ENCODE peak calls at places on chromosomes 3 and 15, in five cellular contexts. Q is Peyer's patch, E is stomach, L is cardiac muscle cell, D is SK-N-SH. N is an unnamed sample.

GRCh38 chr3:65672876-65673815 is 365.6 kb downstream of the MAGI1 start:
- DNase-seq in Q (peak; percentile 72), E (peak; percentile 65), L (peak; percentile 69), D (peak; percentile 36), N (no peak)

GRCh38 chr3:111999924-112000835 is 1.5 kb downstream of the TAGLN3 start:
- DNase-seq in Q (no peak), E (no peak), L (no peak), D (peak; percentile 32), N (no peak)

GRCh38 chr15:67202091-67202490 is 52.4 kb downstream of the AAGAB start:
- DNase-seq in Q (no peak), E (no peak), L (no peak), D (no peak), N (no peak)

GRCh38 chr15:73982251-73982962 is 9.7 kb downstream of the STOML1 start:
- DNase-seq in Q (peak; percentile 85), E (peak; percentile 72), L (peak; percentile 92), D (no peak), N (peak; percentile 93)

GRCh38 chr3:190566043-190566933 is 52.4 kb downstream of the IL1RAP start:
- DNase-seq in Q (peak; percentile 69), E (peak; percentile 77), L (peak; percentile 100), D (peak; percentile 6), N (peak; percentile 87)

GRCh38 chr15:67068724-67069400 is 3.5 kb downstream of the SMAD3 start:
- DNase-seq in Q (no peak), E (no peak), L (peak; percentile 58), D (no peak), N (no peak)

GRCh38 chr3:177468331-177468730 is 271.0 kb upstream of the TBL1XR1 start:
- DNase-seq in Q (no peak), E (no peak), L (peak; percentile 98), D (no peak), N (no peak)

GRCh38 chr3:195064300-195064931 is 206.5 kb downstream of the XXYLT1 start:
- DNase-seq in Q (no peak), E (no peak), L (no peak), D (no peak), N (no peak)

GRCh38 chr3:111595239-111595638 is at the start of gene ZBED2:
- DNase-seq in Q (no peak), E (no peak), L (no peak), D (no peak), N (no peak)

GRCh38 chr3:55097441-55097840 is 169.6 kb upstream of the LRTM1 start:
- DNase-seq in Q (no peak), E (no peak), L (no peak), D (no peak), N (no peak)

GRCh38 chr3:177498037-177498857 is 301.0 kb upstream of the TBL1XR1 start:
- DNase-seq in Q (peak; percentile 51), E (peak; percentile 71), L (peak; percentile 81), D (no peak), N (no peak)

GRCh38 chr3:4751057-4752051 is 227.9 kb upstream of the BHLHE40 start:
- DNase-seq in Q (no peak), E (no peak), L (peak; percentile 77), D (no peak), N (no peak)

GRCh38 chr3:76723366-76723765 is 316.5 kb upstream of the ROBO2 start:
- DNase-seq in Q (no peak), E (no peak), L (no peak), D (no peak), N (no peak)

GRCh38 chr3:184335291-184335660 is 2.1 kb upstream of the FAM131A start:
- DNase-seq in Q (no peak), E (no peak), L (no peak), D (peak; percentile 56), N (no peak)

GRCh38 chr15:73996939-73997338 is 2.4 kb downstream of the PML start:
- DNase-seq in Q (peak; percentile 59), E (no peak), L (peak; percentile 61), D (no peak), N (no peak)

GRCh38 chr15:60772395-60773120 is 293.6 kb upstream of the ICE2 start:
- DNase-seq in Q (no peak), E (no peak), L (no peak), D (no peak), N (no peak)

GRCh38 chr3:61449327-61450040 is 111.9 kb upstream of the PTPRG start:
- DNase-seq in Q (no peak), E (no peak), L (no peak), D (no peak), N (no peak)

GRCh38 chr3:103791786-103792515 is 1357.1 kb downstream of the ZPLD1 start:
- DNase-seq in Q (no peak), E (no peak), L (no peak), D (no peak), N (no peak)

GRCh38 chr3:46710671-46711295 is 6.9 kb downstream of the PRSS50 start:
- DNase-seq in Q (peak; percentile 26), E (no peak), L (no peak), D (no peak), N (peak; percentile 68)

GRCh38 chr3:53255360-53255774 is 455 bp downstream of the TKT start:
- DNase-seq in Q (peak; percentile 54), E (peak; percentile 29), L (peak; percentile 29), D (no peak), N (no peak)

GRCh38 chr3:5267253-5267652 is 79.7 kb downstream of the EDEM1 start:
- DNase-seq in Q (no peak), E (no peak), L (no peak), D (no peak), N (no peak)

GRCh38 chr3:33664195-33664594 is 53.9 kb downstream of the CLASP2 start:
- DNase-seq in Q (no peak), E (no peak), L (peak; percentile 75), D (no peak), N (no peak)

GRCh38 chr3:13419356-13420050 is 619 bp downstream of the NUP210 start:
- DNase-seq in Q (peak; percentile 74), E (peak; percentile 48), L (no peak), D (peak; percentile 86), N (no peak)

GRCh38 chr3:14520149-14520548 is 20.0 kb downstream of the GRIP2 start:
- DNase-seq in Q (peak; percentile 24), E (no peak), L (no peak), D (no peak), N (no peak)

GRCh38 chr15:57153140-57153539 is 223.2 kb upstream of the CGNL1 start:
- DNase-seq in Q (no peak), E (no peak), L (peak; percentile 90), D (no peak), N (no peak)

GRCh38 chr3:52787672-52788625 is 6.6 kb upstream of the ITIH3 start:
- DNase-seq in Q (no peak), E (no peak), L (no peak), D (no peak), N (no peak)

GRCh38 chr3:8979262-8979661 is 16.0 kb upstream of the RAD18 start:
- DNase-seq in Q (no peak), E (no peak), L (no peak), D (no peak), N (no peak)

GRCh38 chr3:139672247-139672646 is 5.5 kb downstream of the NMNAT3 start:
- DNase-seq in Q (no peak), E (no peak), L (no peak), D (no peak), N (no peak)

GRCh38 chr3:111803123-111803593 is 55.9 kb upstream of the PHLDB2 start:
- DNase-seq in Q (peak; percentile 79), E (peak; percentile 33), L (peak; percentile 98), D (no peak), N (peak; percentile 94)

GRCh38 chr3:100184960-100185566 is 70.8 kb upstream of the FILIP1L start:
- DNase-seq in Q (no peak), E (no peak), L (no peak), D (no peak), N (no peak)

GRCh38 chr15:79045041-79045440 is 45.5 kb downstream of the RASGRF1 start:
- DNase-seq in Q (no peak), E (no peak), L (no peak), D (no peak), N (no peak)

GRCh38 chr3:76044601-76045600 is 259.6 kb upstream of the ZNF717 start:
- DNase-seq in Q (peak; percentile 46), E (peak; percentile 38), L (peak; percentile 16), D (peak; percentile 27), N (no peak)

GRCh38 chr3:144259267-144259666 is 287.6 kb downstream of the DIPK2A start:
- DNase-seq in Q (no peak), E (no peak), L (no peak), D (no peak), N (no peak)

GRCh38 chr3:110944782-110945181 is 126.8 kb upstream of the NECTIN3 start:
- DNase-seq in Q (no peak), E (no peak), L (no peak), D (no peak), N (no peak)

GRCh38 chr3:29644261-29644660 is 363.4 kb downstream of the RBMS3 start:
- DNase-seq in Q (no peak), E (no peak), L (no peak), D (peak; percentile 22), N (no peak)

GRCh38 chr3:69385723-69386483 is at the start of gene FRMD4B:
- DNase-seq in Q (peak; percentile 64), E (peak; percentile 86), L (peak; percentile 18), D (peak; percentile 87), N (peak; percentile 90)

GRCh38 chr3:195582947-195583346 is 793 bp downstream of the APOD start:
- DNase-seq in Q (no peak), E (no peak), L (no peak), D (no peak), N (no peak)

GRCh38 chr3:188948658-188949400 is 222.9 kb upstream of the TPRG1 start:
- DNase-seq in Q (no peak), E (peak; percentile 42), L (peak; percentile 98), D (no peak), N (no peak)

GRCh38 chr3:128060473-128061381 is 8.5 kb downstream of the SEC61A1 start:
- DNase-seq in Q (no peak), E (no peak), L (peak; percentile 60), D (no peak), N (no peak)
- TF ChIP-seq CTCF in Q (no peak), E (no peak), L (peak; percentile 15), D (peak; percentile 27), N (no peak)

DNA sequence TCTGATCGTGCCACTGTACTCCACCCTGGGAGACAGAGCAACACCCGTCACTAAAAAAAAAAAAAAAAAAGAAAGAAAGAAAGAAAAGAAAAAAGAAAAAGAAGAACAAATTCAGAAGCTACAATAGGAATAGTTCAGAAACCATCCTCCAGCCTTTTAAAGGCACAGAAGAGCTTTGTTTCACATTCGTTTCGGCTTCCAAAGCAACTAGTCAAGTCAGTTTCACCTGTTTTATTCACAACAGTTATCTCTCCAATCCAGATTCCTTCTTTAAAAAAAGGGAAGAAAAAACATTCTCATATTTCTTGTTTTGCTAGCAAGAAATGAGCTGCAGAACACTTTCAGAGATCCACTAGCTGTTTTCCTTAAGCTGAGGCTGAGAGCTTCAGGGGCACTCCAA is 767.7 kb upstream of the CFAP20DC start:
- DNase-seq in Q (no peak), E (no peak), L (no peak), D (no peak), N (no peak)
- H3K4me3 ChIP-seq in Q (no peak overlapping the region), E (no peak overlapping the region), L (no peak overlapping the region), D (no peak overlapping the region), N (no peak overlapping the region)

GRCh38 chr3:172173316-172174271 is 134.2 kb downstream of the FNDC3B start:
- DNase-seq in Q (no peak), E (no peak), L (no peak), D (no peak), N (no peak)
- H3K27ac ChIP-seq in Q (no peak overlapping the region), E (no peak overlapping the region), L (peak overlapping the region; percentile 31), D (no peak overlapping the region), N (no peak overlapping the region)

GRCh38 chr3:153210116-153210515 is 48.1 kb downstream of the RAP2B start:
- DNase-seq in Q (no peak), E (no peak), L (peak; percentile 40), D (no peak), N (no peak)
- TF ChIP-seq CTCF in Q (no peak), E (no peak), L (peak; percentile 11), D (peak; percentile 29), N (no peak)

N was measured in coronary artery.